ENCODE peak calls at places on chromosomes 2 and 18, in nine cellular contexts. S is suprapubic skin, L is pancreas, O is fibroblast of lung, E is caudate nucleus, A is PC-3, V is AG04450, G is neuronal stem cell, W is sigmoid colon. R is an unnamed sample.

GRCh38 chr2:34373586-34374233 is 774.6 kb upstream of the FAM98A start:
- DNase-seq in S (no peak), L (no peak), O (no peak), E (no peak), A (no peak), V (no peak), G (no peak), W (no peak), R (no peak)

GRCh38 chr2:99832921-99833320 is 309.5 kb downstream of the AFF3 start:
- DNase-seq in S (no peak), L (no peak), O (no peak), E (no peak), A (no peak), V (no peak), G (no peak), W (no peak), R (no peak)

GRCh38 chr18:77482190-77482928 is 232.7 kb downstream of the GALR1 start:
- DNase-seq in S (no peak), L (no peak), O (no peak), E (no peak), A (no peak), V (no peak), G (no peak), W (no peak), R (no peak)

GRCh38 chr2:238289574-238289973 is 1.2 kb upstream of the PER2 start:
- DNase-seq in S (peak; percentile 72), L (no peak), O (no peak), E (no peak), A (no peak), V (no peak), G (no peak), W (peak; percentile 65), R (no peak)

GRCh38 chr2:119028327-119029174 is 86.6 kb downstream of the MARCO start:
- DNase-seq in S (no peak), L (no peak), O (peak; percentile 16), E (no peak), A (peak; percentile 63), V (peak; percentile 7), G (no peak), W (no peak), R (no peak)

GRCh38 chr2:118123561-118124232 is 35.4 kb downstream of the INSIG2 start:
- DNase-seq in S (peak; percentile 78), L (peak; percentile 33), O (peak; percentile 61), E (no peak), A (peak; percentile 99), V (no peak), G (no peak), W (no peak), R (peak; percentile 94)

GRCh38 chr2:174919886-174920595 is 85.1 kb downstream of the CHN1 start:
- DNase-seq in S (no peak), L (no peak), O (no peak), E (no peak), A (no peak), V (no peak), G (no peak), W (no peak), R (no peak)

GRCh38 chr2:72026819-72027425 is 120.7 kb downstream of the CYP26B1 start:
- DNase-seq in S (peak; percentile 44), L (no peak), O (no peak), E (no peak), A (no peak), V (no peak), G (no peak), W (no peak), R (no peak)

GRCh38 chr2:31254237-31255203 is 20.6 kb downstream of the EHD3 start:
- DNase-seq in S (no peak), L (no peak), O (no peak), E (no peak), A (no peak), V (no peak), G (no peak), W (no peak), R (no peak)

GRCh38 chr2:145551661-145552060 is 1031.7 kb upstream of the ZEB2 start:
- DNase-seq in S (no peak), L (no peak), O (no peak), E (no peak), A (no peak), V (no peak), G (no peak), W (no peak), R (no peak)

GRCh38 chr2:44184106-44184505 is 15.4 kb downstream of the PPM1B start:
- DNase-seq in S (no peak), L (no peak), O (no peak), E (no peak), A (no peak), V (no peak), G (no peak), W (no peak), R (no peak)

GRCh38 chr2:44181648-44182047 is 13.0 kb downstream of the PPM1B start:
- DNase-seq in S (no peak), L (no peak), O (no peak), E (no peak), A (no peak), V (no peak), G (no peak), W (no peak), R (no peak)

GRCh38 chr2:44178950-44179349 is 10.3 kb downstream of the PPM1B start:
- DNase-seq in S (no peak), L (no peak), O (no peak), E (no peak), A (no peak), V (no peak), G (no peak), W (no peak), R (no peak)
- H3K27ac ChIP-seq in S (no peak overlapping the region), L (no peak overlapping the region), O (no peak overlapping the region), E (no peak overlapping the region), A (no peak overlapping the region), V (no peak overlapping the region), G (no peak overlapping the region), W (no peak overlapping the region), R (no peak overlapping the region)

GRCh38 chr2:224038830-224039079 is 331 bp downstream of the SERPINE2 start:
- DNase-seq in S (no peak), L (no peak), O (no peak), E (no peak), A (no peak), V (no peak), G (no peak), W (no peak), R (no peak)

GRCh38 chr2:224040753-224041152 is 1.7 kb upstream of the SERPINE2 start:
- DNase-seq in S (no peak), L (no peak), O (no peak), E (no peak), A (no peak), V (no peak), G (no peak), W (no peak), R (no peak)

GRCh38 chr2:224038049-224038829 is 847 bp downstream of the SERPINE2 start:
- DNase-seq in S (no peak), L (peak; percentile 28), O (peak; percentile 34), E (no peak), A (peak; percentile 50), V (no peak), G (peak; percentile 27), W (no peak), R (no peak)

GRCh38 chr2:224039080-224039769 is at the start of gene SERPINE2:
- DNase-seq in S (peak; percentile 70), L (peak; percentile 32), O (peak; percentile 56), E (peak; percentile 73), A (peak; percentile 69), V (no peak), G (peak; percentile 72), W (peak; percentile 71), R (no peak)

GRCh38 chr2:224039770-224040088 is 643 bp upstream of the SERPINE2 start:
- DNase-seq in S (no peak), L (no peak), O (no peak), E (no peak), A (no peak), V (no peak), G (no peak), W (no peak), R (no peak)
- H3K27ac ChIP-seq in S (no peak overlapping the region), L (no peak overlapping the region), O (no peak overlapping the region), E (peak overlapping the region; percentile 73), A (no peak overlapping the region), V (no peak overlapping the region), G (no peak overlapping the region), W (peak overlapping the region; percentile 48), R (no peak overlapping the region)

GRCh38 chr2:223837290-223838061 is at the start of gene AP1S3:
- DNase-seq in S (peak; percentile 70), L (peak; percentile 91), O (peak; percentile 37), E (peak; percentile 56), A (peak; percentile 84), V (no peak), G (peak; percentile 43), W (peak; percentile 73), R (peak; percentile 52)

GRCh38 chr2:223846524-223846923 is 9.1 kb upstream of the AP1S3 start:
- DNase-seq in S (no peak), L (no peak), O (peak; percentile 72), E (no peak), A (peak; percentile 30), V (no peak), G (no peak), W (no peak), R (peak; percentile 85)

GRCh38 chr2:223847410-223847809 is 10.0 kb upstream of the AP1S3 start:
- DNase-seq in S (no peak), L (no peak), O (no peak), E (no peak), A (no peak), V (no peak), G (no peak), W (no peak), R (no peak)

GRCh38 chr2:223835701-223836532 is 1.5 kb downstream of the AP1S3 start:
- DNase-seq in S (no peak), L (no peak), O (no peak), E (no peak), A (peak; percentile 87), V (no peak), G (no peak), W (no peak), R (no peak)

DNA sequence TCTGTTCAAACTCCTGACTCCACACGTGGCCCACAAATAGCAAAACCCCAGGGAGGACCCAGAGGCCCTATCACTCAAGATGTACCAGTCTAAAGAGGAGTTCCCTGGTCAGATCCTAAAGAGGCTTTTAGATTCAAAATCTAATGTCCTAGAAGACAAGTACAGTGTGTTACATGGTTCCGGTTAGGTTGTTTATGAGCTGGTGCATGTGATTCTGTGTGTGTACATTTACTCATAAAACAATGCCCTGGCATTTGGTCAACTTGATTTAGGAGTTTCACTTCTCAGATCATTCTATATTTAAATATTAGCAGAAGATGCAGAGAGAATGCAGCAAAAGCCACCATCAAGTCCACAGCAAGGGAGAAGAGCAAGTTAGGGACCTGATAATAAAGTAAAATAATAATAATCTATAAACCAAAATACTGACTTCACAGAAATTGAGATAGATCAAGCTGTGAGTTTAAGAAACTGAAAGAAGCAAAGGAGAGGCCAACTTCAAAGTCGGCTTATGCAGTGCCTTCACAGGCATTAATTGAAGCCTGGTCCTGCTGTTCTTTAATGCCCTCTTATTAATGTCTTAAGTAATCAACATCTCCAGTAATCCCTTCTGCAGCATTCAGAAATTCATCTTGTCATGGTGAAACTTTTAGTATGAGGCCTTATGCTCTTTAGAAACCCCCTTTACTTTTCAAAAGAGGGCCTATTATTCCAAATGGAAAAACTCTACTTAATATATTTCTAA is 4.2 kb upstream of the AP1S3 start:
- DNase-seq in S (no peak), L (no peak), O (no peak), E (no peak), A (peak; percentile 35), V (no peak), G (no peak), W (no peak), R (no peak)
- H3K27ac ChIP-seq in S (no peak overlapping the region), L (no peak overlapping the region), O (no peak overlapping the region), E (no peak overlapping the region), A (no peak overlapping the region), V (no peak overlapping the region), G (no peak overlapping the region), W (no peak overlapping the region), R (peak overlapping the region; percentile 35)

GRCh38 chr2:170455617-170456426 is 259.3 kb upstream of the SP5 start:
- DNase-seq in S (no peak), L (no peak), O (peak; percentile 22), E (no peak), A (peak; percentile 12), V (no peak), G (no peak), W (no peak), R (no peak)
- H3K27ac ChIP-seq in S (no peak overlapping the region), L (no peak overlapping the region), O (no peak overlapping the region), E (no peak overlapping the region), A (no peak overlapping the region), V (no peak overlapping the region), G (no peak overlapping the region), W (no peak overlapping the region), R (peak overlapping the region; percentile 44)

R was measured in epithelial cell of prostate.